ENCODE peak calls at places on chromosome 21, in nine cellular contexts. X is fibroblast of mammary gland, P is bronchial epithelial cell, S is left ventricle myocardium inferior, M is NB4, C is body of pancreas, N is adipocyte, U is AG10803, I is A549. V is an unnamed sample.

GRCh38 chr21:28333455-28334108 is 659.1 kb downstream of the LTN1 start:
- DNase-seq in S (no peak), P (peak; percentile 63), C (no peak), N (peak; percentile 58), U (peak; percentile 86), M (no peak), I (no peak), X (peak; percentile 86), V (no peak)

GRCh38 chr21:34509151-34509550 is 2.9 kb downstream of the KCNE1 start:
- DNase-seq in C (no peak), N (no peak), M (no peak), U (no peak), P (no peak), I (no peak), X (no peak), S (no peak), V (no peak)

GRCh38 chr21:35204850-35205564 is 155.9 kb upstream of the RUNX1 start:
- DNase-seq in P (no peak), I (no peak), N (peak; percentile 92), X (peak; percentile 95), C (peak; percentile 71), U (peak; percentile 90), M (peak; percentile 73), S (peak; percentile 80), V (peak; percentile 72)

GRCh38 chr21:29232601-29233541 is 65.9 kb upstream of the BACH1 start:
- DNase-seq in N (peak; percentile 28), X (peak; percentile 72), U (peak; percentile 70), P (peak; percentile 73), C (no peak), S (no peak), M (peak; percentile 32), I (no peak), V (no peak)

GRCh38 chr21:44626262-44626661 is 631 bp upstream of the KRTAP10-9 start:
- DNase-seq in U (no peak), P (no peak), M (no peak), C (no peak), I (no peak), N (no peak), S (no peak), X (no peak), V (no peak)

GRCh38 chr21:34974162-34974981 is 74.7 kb downstream of the RUNX1 start:
- DNase-seq in M (no peak), N (no peak), P (no peak), S (no peak), U (no peak), X (no peak), C (no peak), I (no peak), V (no peak)

GRCh38 chr21:26686278-26686677 is 113.2 kb upstream of the CYYR1 start:
- DNase-seq in U (peak; percentile 21), C (no peak), X (peak; percentile 18), M (peak; percentile 25), I (peak; percentile 41), N (peak; percentile 1), P (peak; percentile 70), S (no peak), V (no peak)

GRCh38 chr21:45448810-45449657 is 44.1 kb downstream of the COL18A1 start:
- DNase-seq in M (no peak), P (no peak), N (no peak), X (no peak), S (no peak), C (no peak), I (no peak), U (no peak), V (peak; percentile 44)

GRCh38 chr21:25373126-25374082 is 233.9 kb downstream of the MRPL39 start:
- DNase-seq in C (no peak), I (no peak), S (no peak), P (no peak), N (no peak), U (peak; percentile 29), M (no peak), X (no peak), V (no peak)

GRCh38 chr21:42654913-42655796 is 1.7 kb downstream of the PDE9A start:
- DNase-seq in N (no peak), X (no peak), P (no peak), I (no peak), M (no peak), S (no peak), U (no peak), C (no peak), V (no peak)
- H3K4me3 ChIP-seq in N (no peak overlapping the region), X (no peak overlapping the region), P (no peak overlapping the region), I (peak overlapping the region; percentile 77), M (peak overlapping the region; percentile 54), S (peak overlapping the region; percentile 80), U (no peak overlapping the region), C (no peak overlapping the region), V (peak overlapping the region; percentile 66)

GRCh38 chr21:46633561-46633960 is 1.9 kb upstream of the PRMT2 start:
- DNase-seq in C (no peak), I (no peak), N (no peak), P (no peak), M (no peak), S (no peak), U (no peak), X (no peak), V (no peak)
- H3K4me3 ChIP-seq in C (no peak overlapping the region), I (no peak overlapping the region), N (no peak overlapping the region), P (no peak overlapping the region), M (no peak overlapping the region), S (no peak overlapping the region), U (no peak overlapping the region), X (no peak overlapping the region), V (no peak overlapping the region)

DNA sequence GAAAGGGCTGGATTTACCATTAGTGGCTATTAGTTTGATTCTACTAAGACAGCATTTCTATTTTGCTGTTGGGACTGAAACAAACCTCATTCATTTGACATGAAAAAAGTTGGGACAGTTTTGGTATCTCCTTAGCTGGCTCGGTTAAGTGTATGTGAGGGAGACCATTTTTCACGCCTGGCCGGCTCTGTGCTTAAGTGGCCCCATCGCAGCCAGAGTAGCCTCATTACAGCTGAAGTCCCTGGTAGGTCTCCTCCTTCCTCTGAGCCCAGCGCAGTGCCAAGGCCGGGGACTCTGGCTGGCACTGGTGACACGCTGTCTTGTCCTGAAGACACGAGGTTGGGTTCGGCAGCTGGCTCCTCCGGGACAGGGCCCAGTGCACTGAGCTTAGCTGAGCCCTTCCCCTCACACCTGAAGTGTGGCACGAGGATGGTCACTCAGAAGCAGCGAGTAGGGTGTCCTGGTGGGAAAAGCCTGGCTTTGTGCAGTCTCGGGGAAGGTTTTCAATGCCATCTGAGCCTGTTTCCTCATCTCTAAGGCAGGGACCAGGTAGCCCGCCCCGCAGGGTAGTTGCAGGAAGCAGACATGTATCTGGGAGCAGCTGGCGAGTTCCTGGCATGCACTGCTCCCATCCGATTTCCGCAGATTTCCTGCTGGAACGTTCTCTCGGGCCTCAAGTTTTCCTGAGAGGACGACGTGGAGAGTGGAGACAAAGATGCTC is 196.5 kb downstream of the DYRK1A start:
- DNase-seq in M (no peak), N (no peak), U (no peak), X (peak; percentile 19), C (peak; percentile 53), P (no peak), I (no peak), S (no peak), V (peak; percentile 73)
- H3K4me3 ChIP-seq in M (peak overlapping the region; percentile 64), N (peak overlapping the region; percentile 89), U (peak overlapping the region; percentile 83), X (peak overlapping the region; percentile 66), C (peak overlapping the region; percentile 94), P (peak overlapping the region; percentile 67), I (peak overlapping the region; percentile 61), S (peak overlapping the region; percentile 80), V (peak overlapping the region; percentile 87)

DNA sequence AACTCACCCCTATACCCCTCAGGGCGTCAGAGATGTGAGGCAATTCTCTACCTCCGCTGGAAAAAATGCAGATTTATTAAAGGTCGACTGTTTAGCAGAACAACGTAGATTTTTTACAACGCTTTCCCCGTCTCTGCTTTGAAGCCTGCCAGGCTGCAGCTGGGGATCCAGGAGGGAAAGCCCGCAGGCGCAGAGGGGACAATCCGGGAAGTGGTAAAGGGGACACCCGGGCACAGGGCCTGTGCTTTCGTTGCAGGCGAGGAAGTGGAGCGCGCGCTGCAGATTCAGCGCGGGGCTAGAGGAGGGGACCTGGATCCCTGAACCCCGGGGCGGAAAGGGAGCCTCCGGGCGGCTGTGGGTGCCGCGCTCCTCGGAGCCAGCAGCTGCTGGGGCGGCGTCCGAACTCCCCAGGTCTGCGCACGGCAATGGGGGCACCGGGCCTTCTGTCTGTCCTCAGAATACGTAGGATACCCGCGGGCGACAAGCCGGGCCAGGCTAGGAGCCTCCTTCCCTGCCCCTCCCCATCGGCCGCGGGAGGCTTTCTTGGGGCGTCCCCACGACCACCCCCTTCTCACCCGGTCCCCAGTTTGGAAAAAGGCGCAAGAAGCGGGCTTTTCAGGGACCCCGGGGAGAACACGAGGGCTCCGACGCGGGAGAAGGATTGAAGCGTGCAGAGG is 5.5 kb downstream of the SIM2 start:
- DNase-seq in I (no peak), X (no peak), P (no peak), C (no peak), N (no peak), U (no peak), S (no peak), M (no peak), V (no peak)
- H3K4me3 ChIP-seq in I (no peak overlapping the region), X (no peak overlapping the region), P (no peak overlapping the region), C (no peak overlapping the region), N (no peak overlapping the region), U (no peak overlapping the region), S (peak overlapping the region; percentile 30), M (no peak overlapping the region), V (no peak overlapping the region)

V was measured in psoas muscle.